ENCODE peak calls at places on chromosomes 4 and X, in five cellular contexts. One of them, this sample, is unnamed.

GRCh38 chrX:9534686-9535085 is 69.8 kb downstream of the TBL1X start:
- DNase-seq in GM12878: no peak
- DNase-seq in WTC11: no peak
- DNase-seq in H1: no peak
- DNase-seq in K562: no peak
- DNase-seq in this sample: peak; percentile 9

GRCh38 chr4:177673980-177674504 is 231.8 kb upstream of the AGA start:
- DNase-seq in GM12878: no peak
- DNase-seq in WTC11: no peak
- DNase-seq in H1: no peak
- DNase-seq in K562: no peak
- DNase-seq in this sample: no peak

GRCh38 chrX:17634542-17635207 is 102.6 kb upstream of the SCML1 start:
- DNase-seq in GM12878: no peak
- DNase-seq in WTC11: no peak
- DNase-seq in H1: no peak
- DNase-seq in K562: no peak
- DNase-seq in this sample: no peak

GRCh38 chrX:1450381-1451161 is 2.1 kb downstream of the ASMTL start:
- DNase-seq in GM12878: no peak
- DNase-seq in WTC11: no peak
- DNase-seq in H1: no peak
- DNase-seq in K562: no peak
- DNase-seq in this sample: no peak

GRCh38 chrX:34880656-34881055 is 61.9 kb upstream of the FAM47B start:
- DNase-seq in GM12878: no peak
- DNase-seq in WTC11: no peak
- DNase-seq in H1: no peak
- DNase-seq in K562: no peak
- DNase-seq in this sample: no peak

GRCh38 chrX:50905334-50905733 is 5.2 kb upstream of the BMP15 start:
- DNase-seq in GM12878: no peak
- DNase-seq in WTC11: peak; percentile 29
- DNase-seq in H1: peak; percentile 49
- DNase-seq in K562: peak; percentile 18
- DNase-seq in this sample: peak; percentile 4

GRCh38 chr4:182881928-182882327 is 35.3 kb downstream of the DCTD start:
- DNase-seq in GM12878: no peak
- DNase-seq in WTC11: no peak
- DNase-seq in H1: no peak
- DNase-seq in K562: no peak
- DNase-seq in this sample: no peak

GRCh38 chr4:108861339-108861738 is 98.5 kb upstream of the ETNPPL start:
- DNase-seq in GM12878: no peak
- DNase-seq in WTC11: peak; percentile 41
- DNase-seq in H1: peak; percentile 51
- DNase-seq in K562: no peak
- DNase-seq in this sample: no peak

GRCh38 chrX:2664497-2664896 is 26.6 kb upstream of the CD99 start:
- DNase-seq in GM12878: no peak
- DNase-seq in WTC11: no peak
- DNase-seq in H1: no peak
- DNase-seq in K562: no peak
- DNase-seq in this sample: no peak

GRCh38 chrX:94178145-94178790 is 504.3 kb downstream of the FAM133A start:
- DNase-seq in GM12878: no peak
- DNase-seq in WTC11: no peak
- DNase-seq in H1: no peak
- DNase-seq in K562: no peak
- DNase-seq in this sample: no peak

GRCh38 chr4:110867251-110867960 is 244.5 kb upstream of the PITX2 start:
- DNase-seq in GM12878: peak; percentile 44
- DNase-seq in WTC11: no peak
- DNase-seq in H1: no peak
- DNase-seq in K562: no peak
- DNase-seq in this sample: no peak

GRCh38 chrX:39907964-39908616 is 189.7 kb downstream of the BCOR start:
- DNase-seq in GM12878: no peak
- DNase-seq in WTC11: no peak
- DNase-seq in H1: no peak
- DNase-seq in K562: no peak
- DNase-seq in this sample: peak; percentile 61

GRCh38 chrX:13756381-13756780 is 21.8 kb downstream of the OFD1 start:
- DNase-seq in GM12878: no peak
- DNase-seq in WTC11: no peak
- DNase-seq in H1: no peak
- DNase-seq in K562: no peak
- DNase-seq in this sample: no peak

GRCh38 chr4:184812651-184813181 is 13.1 kb downstream of the ACSL1 start:
- DNase-seq in GM12878: no peak
- DNase-seq in WTC11: no peak
- DNase-seq in H1: no peak
- DNase-seq in K562: no peak
- DNase-seq in this sample: no peak

GRCh38 chr4:5979981-5980380 is 38.2 kb downstream of the C4orf50 start:
- DNase-seq in GM12878: no peak
- DNase-seq in WTC11: peak; percentile 85
- DNase-seq in H1: peak; percentile 87
- DNase-seq in K562: no peak
- DNase-seq in this sample: no peak

GRCh38 chrX:74371823-74372222 is 49.5 kb upstream of the SLC16A2 start:
- DNase-seq in GM12878: no peak
- DNase-seq in WTC11: no peak
- DNase-seq in H1: no peak
- DNase-seq in K562: no peak
- DNase-seq in this sample: no peak

GRCh38 chr4:98421106-98421505 is 159.9 kb downstream of the RAP1GDS1 start:
- DNase-seq in GM12878: no peak
- DNase-seq in WTC11: no peak
- DNase-seq in H1: no peak
- DNase-seq in K562: no peak
- DNase-seq in this sample: no peak

GRCh38 chrX:37817176-37817575 is 30.2 kb downstream of the DYNLT3 start:
- DNase-seq in GM12878: no peak
- DNase-seq in WTC11: no peak
- DNase-seq in H1: no peak
- DNase-seq in K562: no peak
- DNase-seq in this sample: no peak

GRCh38 chr4:8384397-8385060 is 56.0 kb downstream of the ACOX3 start:
- DNase-seq in GM12878: no peak
- DNase-seq in WTC11: no peak
- DNase-seq in H1: no peak
- DNase-seq in K562: no peak
- DNase-seq in this sample: no peak

GRCh38 chr4:8386731-8387130 is 53.8 kb downstream of the ACOX3 start:
- DNase-seq in GM12878: no peak
- DNase-seq in WTC11: no peak
- DNase-seq in H1: no peak
- DNase-seq in K562: no peak
- DNase-seq in this sample: no peak

GRCh38 chr4:8387194-8387593 is 53.3 kb downstream of the ACOX3 start:
- DNase-seq in GM12878: no peak
- DNase-seq in WTC11: no peak
- DNase-seq in H1: no peak
- DNase-seq in K562: no peak
- DNase-seq in this sample: no peak

GRCh38 chr4:8385106-8385505 is 55.4 kb downstream of the ACOX3 start:
- DNase-seq in GM12878: no peak
- DNase-seq in WTC11: no peak
- DNase-seq in H1: no peak
- DNase-seq in K562: peak; percentile 20
- DNase-seq in this sample: no peak

DNA sequence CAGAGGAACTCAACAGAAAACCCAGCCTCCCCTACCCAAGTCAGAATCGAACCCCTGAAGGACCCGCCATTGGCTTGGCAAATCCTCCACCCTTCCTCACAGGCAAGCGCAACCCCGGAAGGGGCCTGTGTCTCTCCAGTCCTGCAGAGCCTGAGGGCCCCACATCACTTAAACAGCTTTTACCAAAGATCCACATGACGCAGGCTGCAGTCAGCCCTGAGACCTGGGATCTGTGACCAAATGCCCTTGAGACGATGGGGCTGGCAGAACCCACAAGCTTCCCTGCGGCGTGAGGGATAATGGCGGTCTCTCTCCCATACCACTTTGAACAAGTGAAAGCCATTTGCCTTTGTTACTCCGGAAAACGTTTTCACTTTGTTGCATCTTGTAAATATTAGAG is 54.9 kb downstream of the ACOX3 start:
- DNase-seq in GM12878: no peak
- DNase-seq in WTC11: no peak
- DNase-seq in H1: no peak
- DNase-seq in K562: no peak
- DNase-seq in this sample: no peak
- TF ChIP-seq CREB1 in GM12878: no peak
- TF ChIP-seq CREB1 in WTC11: no peak
- TF ChIP-seq CREB1 in H1: no peak
- TF ChIP-seq CREB1 in K562: no peak
- TF ChIP-seq CREB1 in this sample: no peak

GRCh38 chrX:68671221-68671620 is 23.8 kb downstream of the STARD8 start:
- DNase-seq in GM12878: no peak
- DNase-seq in WTC11: no peak
- DNase-seq in H1: no peak
- DNase-seq in K562: no peak
- DNase-seq in this sample: no peak

GRCh38 chrX:68675466-68675865 is 28.0 kb downstream of the STARD8 start:
- DNase-seq in GM12878: no peak
- DNase-seq in WTC11: no peak
- DNase-seq in H1: no peak
- DNase-seq in K562: no peak
- DNase-seq in this sample: no peak

GRCh38 chrX:68669872-68670271 is 22.4 kb downstream of the STARD8 start:
- DNase-seq in GM12878: no peak
- DNase-seq in WTC11: no peak
- DNase-seq in H1: no peak
- DNase-seq in K562: no peak
- DNase-seq in this sample: no peak

GRCh38 chrX:68669094-68669830 is 21.8 kb downstream of the STARD8 start:
- DNase-seq in GM12878: no peak
- DNase-seq in WTC11: peak; percentile 30
- DNase-seq in H1: no peak
- DNase-seq in K562: peak; percentile 12
- DNase-seq in this sample: no peak

GRCh38 chrX:68672581-68673318 is 25.3 kb downstream of the STARD8 start:
- DNase-seq in GM12878: no peak
- DNase-seq in WTC11: peak; percentile 36
- DNase-seq in H1: no peak
- DNase-seq in K562: no peak
- DNase-seq in this sample: no peak
- TF ChIP-seq ATF2 in GM12878: no peak
- TF ChIP-seq ATF2 in WTC11: no peak
- TF ChIP-seq ATF2 in H1: no peak
- TF ChIP-seq ATF2 in K562: no peak
- TF ChIP-seq ATF2 in this sample: no peak

GRCh38 chr4:169999923-170000322 is 26.3 kb downstream of the MFAP3L start:
- DNase-seq in GM12878: no peak
- DNase-seq in WTC11: no peak
- DNase-seq in H1: no peak
- DNase-seq in K562: no peak
- DNase-seq in this sample: no peak
- TF ChIP-seq CREB1 in GM12878: no peak
- TF ChIP-seq CREB1 in WTC11: no peak
- TF ChIP-seq CREB1 in H1: no peak
- TF ChIP-seq CREB1 in K562: no peak
- TF ChIP-seq CREB1 in this sample: no peak

GRCh38 chr4:1718095-1718850 is 2.9 kb downstream of the TMEM129 start:
- DNase-seq in GM12878: no peak
- DNase-seq in WTC11: no peak
- DNase-seq in H1: no peak
- DNase-seq in K562: no peak
- DNase-seq in this sample: no peak
- TF ChIP-seq ATF2 in GM12878: no peak
- TF ChIP-seq ATF2 in WTC11: no peak
- TF ChIP-seq ATF2 in H1: no peak
- TF ChIP-seq ATF2 in K562: no peak
- TF ChIP-seq ATF2 in this sample: no peak

DNA sequence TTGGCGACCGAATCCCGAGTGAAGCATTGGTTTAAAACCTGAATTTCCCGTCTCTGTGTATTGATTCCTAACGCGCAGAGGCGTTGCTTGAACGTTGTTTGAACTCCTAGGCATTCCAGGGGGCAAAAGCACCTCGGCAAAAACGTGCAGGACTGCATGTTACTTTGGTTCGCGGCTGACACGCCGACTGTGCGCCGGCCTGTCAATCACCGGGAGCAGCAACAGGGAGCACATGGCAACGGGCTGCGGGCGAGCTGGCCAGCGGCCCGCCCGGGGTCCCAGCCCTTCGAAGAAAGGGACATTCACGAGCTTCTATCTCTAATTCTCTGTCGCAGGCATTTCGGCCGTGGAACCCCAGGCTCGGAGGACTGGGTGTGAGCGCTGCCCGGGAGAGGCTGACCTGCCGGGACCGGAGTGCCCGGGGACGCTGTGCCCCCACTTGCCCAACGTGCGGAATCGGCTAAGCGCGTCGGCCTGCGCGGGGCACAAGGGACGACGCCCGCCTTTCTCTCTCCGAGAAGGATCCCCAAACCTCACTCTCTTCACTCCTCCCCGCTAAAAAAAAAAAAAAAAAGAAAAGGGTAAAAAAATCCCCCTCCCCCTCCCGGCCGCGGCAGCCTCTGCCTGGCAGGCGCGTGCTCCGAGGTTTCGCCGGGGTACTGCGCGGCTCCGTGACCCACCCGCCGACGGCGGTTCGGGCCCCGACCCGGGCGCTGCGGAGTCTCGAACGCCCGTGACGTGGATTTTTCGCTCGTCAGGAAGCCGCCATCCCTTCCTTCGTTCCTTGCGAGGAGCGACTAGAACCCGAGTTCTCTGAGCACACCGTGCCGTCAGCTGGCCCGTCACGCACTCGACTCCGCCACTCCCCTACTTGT is 918 bp downstream of the SPRY1 start:
- DNase-seq in GM12878: no peak
- DNase-seq in WTC11: peak; percentile 66
- DNase-seq in H1: peak; percentile 80
- DNase-seq in K562: peak; percentile 14
- DNase-seq in this sample: peak; percentile 75
- TF ChIP-seq CREB1 in GM12878: no peak
- TF ChIP-seq CREB1 in WTC11: no peak
- TF ChIP-seq CREB1 in H1: peak; percentile 82
- TF ChIP-seq CREB1 in K562: no peak
- TF ChIP-seq CREB1 in this sample: peak; percentile 65

GRCh38 chr4:147754037-147754445 is 22.2 kb downstream of the ARHGAP10 start:
- DNase-seq in GM12878: no peak
- DNase-seq in WTC11: no peak
- DNase-seq in H1: no peak
- DNase-seq in K562: no peak
- DNase-seq in this sample: no peak
- TF ChIP-seq ATF2 in GM12878: no peak
- TF ChIP-seq ATF2 in WTC11: no peak
- TF ChIP-seq ATF2 in H1: no peak
- TF ChIP-seq ATF2 in K562: no peak
- TF ChIP-seq ATF2 in this sample: no peak